ENCODE peak calls at places on chromosome 6, in nine cellular contexts. One of them, this sample, is unnamed.

GRCh38 chr6:24931752-24932691 is 3.7 kb downstream of the RIPOR2 start:
- DNase-seq in naive thymus-derived CD8-positive, alpha-beta T cell: no peak
- DNase-seq in naive thymus-derived CD4-positive, alpha-beta T cell: peak
- DNase-seq in spleen: peak
- DNase-seq in DMS79: no peak
- DNase-seq in A172: peak
- DNase-seq in GM23338: no peak
- DNase-seq in stimulated activated naive B cell treated with anti-CD40 and anti-IgM and Interleukin-4, amounts not matched to agents 10 μg/mL and 1 μg/mL and 100 μg/mL, for 72 hours: no peak
- DNase-seq in HTR-8/SVneo: no peak
- DNase-seq in this sample: peak

GRCh38 chr6:160391419-160392116 is 43.4 kb downstream of the SLC22A3 start:
- DNase-seq in naive thymus-derived CD8-positive, alpha-beta T cell: no peak
- DNase-seq in naive thymus-derived CD4-positive, alpha-beta T cell: no peak
- DNase-seq in spleen: no peak
- DNase-seq in DMS79: no peak
- DNase-seq in A172: peak
- DNase-seq in GM23338: no peak
- DNase-seq in stimulated activated naive B cell treated with anti-CD40 and anti-IgM and Interleukin-4, amounts not matched to agents 10 μg/mL and 1 μg/mL and 100 μg/mL, for 72 hours: no peak
- DNase-seq in HTR-8/SVneo: no peak
- DNase-seq in this sample: peak

GRCh38 chr6:20362623-20363022 is 39.1 kb upstream of the E2F3 start:
- DNase-seq in naive thymus-derived CD8-positive, alpha-beta T cell: no peak
- DNase-seq in naive thymus-derived CD4-positive, alpha-beta T cell: no peak
- DNase-seq in spleen: no peak
- DNase-seq in DMS79: no peak
- DNase-seq in A172: no peak
- DNase-seq in GM23338: no peak
- DNase-seq in stimulated activated naive B cell treated with anti-CD40 and anti-IgM and Interleukin-4, amounts not matched to agents 10 μg/mL and 1 μg/mL and 100 μg/mL, for 72 hours: no peak
- DNase-seq in HTR-8/SVneo: no peak
- DNase-seq in this sample: no peak

GRCh38 chr6:168118935-168119334 is 39.9 kb upstream of the FRMD1 start:
- DNase-seq in naive thymus-derived CD8-positive, alpha-beta T cell: no peak
- DNase-seq in naive thymus-derived CD4-positive, alpha-beta T cell: no peak
- DNase-seq in spleen: peak
- DNase-seq in DMS79: no peak
- DNase-seq in A172: no peak
- DNase-seq in GM23338: no peak
- DNase-seq in stimulated activated naive B cell treated with anti-CD40 and anti-IgM and Interleukin-4, amounts not matched to agents 10 μg/mL and 1 μg/mL and 100 μg/mL, for 72 hours: no peak
- DNase-seq in HTR-8/SVneo: no peak
- DNase-seq in this sample: no peak

GRCh38 chr6:52325695-52326471 is 36.1 kb upstream of the PAQR8 start:
- DNase-seq in naive thymus-derived CD8-positive, alpha-beta T cell: no peak
- DNase-seq in naive thymus-derived CD4-positive, alpha-beta T cell: no peak
- DNase-seq in spleen: no peak
- DNase-seq in DMS79: no peak
- DNase-seq in A172: no peak
- DNase-seq in GM23338: peak
- DNase-seq in stimulated activated naive B cell treated with anti-CD40 and anti-IgM and Interleukin-4, amounts not matched to agents 10 μg/mL and 1 μg/mL and 100 μg/mL, for 72 hours: no peak
- DNase-seq in HTR-8/SVneo: no peak
- DNase-seq in this sample: no peak

GRCh38 chr6:126804255-126805064 is 314.0 kb upstream of the RSPO3 start:
- DNase-seq in naive thymus-derived CD8-positive, alpha-beta T cell: no peak
- DNase-seq in naive thymus-derived CD4-positive, alpha-beta T cell: no peak
- DNase-seq in spleen: no peak
- DNase-seq in DMS79: no peak
- DNase-seq in A172: peak
- DNase-seq in GM23338: peak
- DNase-seq in stimulated activated naive B cell treated with anti-CD40 and anti-IgM and Interleukin-4, amounts not matched to agents 10 μg/mL and 1 μg/mL and 100 μg/mL, for 72 hours: no peak
- DNase-seq in HTR-8/SVneo: peak
- DNase-seq in this sample: peak

GRCh38 chr6:84645000-84645399 is 119.4 kb downstream of the TBX18 start:
- DNase-seq in naive thymus-derived CD8-positive, alpha-beta T cell: no peak
- DNase-seq in naive thymus-derived CD4-positive, alpha-beta T cell: no peak
- DNase-seq in spleen: no peak
- DNase-seq in DMS79: no peak
- DNase-seq in A172: peak
- DNase-seq in GM23338: no peak
- DNase-seq in stimulated activated naive B cell treated with anti-CD40 and anti-IgM and Interleukin-4, amounts not matched to agents 10 μg/mL and 1 μg/mL and 100 μg/mL, for 72 hours: no peak
- DNase-seq in HTR-8/SVneo: no peak
- DNase-seq in this sample: peak

GRCh38 chr6:121482004-121482693 is 46.7 kb downstream of the GJA1 start:
- DNase-seq in naive thymus-derived CD8-positive, alpha-beta T cell: no peak
- DNase-seq in naive thymus-derived CD4-positive, alpha-beta T cell: no peak
- DNase-seq in spleen: no peak
- DNase-seq in DMS79: no peak
- DNase-seq in A172: peak
- DNase-seq in GM23338: no peak
- DNase-seq in stimulated activated naive B cell treated with anti-CD40 and anti-IgM and Interleukin-4, amounts not matched to agents 10 μg/mL and 1 μg/mL and 100 μg/mL, for 72 hours: no peak
- DNase-seq in HTR-8/SVneo: peak
- DNase-seq in this sample: peak

GRCh38 chr6:97023982-97024381 is 99.5 kb downstream of the KLHL32 start:
- DNase-seq in naive thymus-derived CD8-positive, alpha-beta T cell: no peak
- DNase-seq in naive thymus-derived CD4-positive, alpha-beta T cell: no peak
- DNase-seq in spleen: no peak
- DNase-seq in DMS79: no peak
- DNase-seq in A172: no peak
- DNase-seq in GM23338: no peak
- DNase-seq in stimulated activated naive B cell treated with anti-CD40 and anti-IgM and Interleukin-4, amounts not matched to agents 10 μg/mL and 1 μg/mL and 100 μg/mL, for 72 hours: no peak
- DNase-seq in HTR-8/SVneo: no peak
- DNase-seq in this sample: no peak

GRCh38 chr6:114707081-114707480 is 364.3 kb upstream of the HS3ST5 start:
- DNase-seq in naive thymus-derived CD8-positive, alpha-beta T cell: no peak
- DNase-seq in naive thymus-derived CD4-positive, alpha-beta T cell: no peak
- DNase-seq in spleen: no peak
- DNase-seq in DMS79: no peak
- DNase-seq in A172: no peak
- DNase-seq in GM23338: no peak
- DNase-seq in stimulated activated naive B cell treated with anti-CD40 and anti-IgM and Interleukin-4, amounts not matched to agents 10 μg/mL and 1 μg/mL and 100 μg/mL, for 72 hours: no peak
- DNase-seq in HTR-8/SVneo: no peak
- DNase-seq in this sample: no peak

GRCh38 chr6:169087436-169088046 is 166.1 kb downstream of the THBS2 start:
- DNase-seq in naive thymus-derived CD8-positive, alpha-beta T cell: no peak
- DNase-seq in naive thymus-derived CD4-positive, alpha-beta T cell: no peak
- DNase-seq in spleen: no peak
- DNase-seq in DMS79: no peak
- DNase-seq in A172: no peak
- DNase-seq in GM23338: peak
- DNase-seq in stimulated activated naive B cell treated with anti-CD40 and anti-IgM and Interleukin-4, amounts not matched to agents 10 μg/mL and 1 μg/mL and 100 μg/mL, for 72 hours: no peak
- DNase-seq in HTR-8/SVneo: no peak
- DNase-seq in this sample: no peak

GRCh38 chr6:20652691-20653479 is 118.6 kb downstream of the CDKAL1 start:
- DNase-seq in naive thymus-derived CD8-positive, alpha-beta T cell: no peak
- DNase-seq in naive thymus-derived CD4-positive, alpha-beta T cell: no peak
- DNase-seq in spleen: no peak
- DNase-seq in DMS79: no peak
- DNase-seq in A172: no peak
- DNase-seq in GM23338: no peak
- DNase-seq in stimulated activated naive B cell treated with anti-CD40 and anti-IgM and Interleukin-4, amounts not matched to agents 10 μg/mL and 1 μg/mL and 100 μg/mL, for 72 hours: no peak
- DNase-seq in HTR-8/SVneo: peak
- DNase-seq in this sample: peak

GRCh38 chr6:17754254-17754653 is 47.5 kb upstream of the NUP153 start:
- DNase-seq in naive thymus-derived CD8-positive, alpha-beta T cell: no peak
- DNase-seq in naive thymus-derived CD4-positive, alpha-beta T cell: no peak
- DNase-seq in spleen: no peak
- DNase-seq in DMS79: no peak
- DNase-seq in A172: no peak
- DNase-seq in GM23338: no peak
- DNase-seq in stimulated activated naive B cell treated with anti-CD40 and anti-IgM and Interleukin-4, amounts not matched to agents 10 μg/mL and 1 μg/mL and 100 μg/mL, for 72 hours: no peak
- DNase-seq in HTR-8/SVneo: no peak
- DNase-seq in this sample: no peak

GRCh38 chr6:33854572-33855030 is 50.8 kb upstream of the MLN start:
- DNase-seq in naive thymus-derived CD8-positive, alpha-beta T cell: no peak
- DNase-seq in naive thymus-derived CD4-positive, alpha-beta T cell: no peak
- DNase-seq in spleen: no peak
- DNase-seq in DMS79: peak
- DNase-seq in A172: peak
- DNase-seq in GM23338: no peak
- DNase-seq in stimulated activated naive B cell treated with anti-CD40 and anti-IgM and Interleukin-4, amounts not matched to agents 10 μg/mL and 1 μg/mL and 100 μg/mL, for 72 hours: no peak
- DNase-seq in HTR-8/SVneo: no peak
- DNase-seq in this sample: no peak

GRCh38 chr6:53033764-53034163 is 31.4 kb upstream of the FBXO9 start:
- DNase-seq in naive thymus-derived CD8-positive, alpha-beta T cell: no peak
- DNase-seq in naive thymus-derived CD4-positive, alpha-beta T cell: no peak
- DNase-seq in spleen: no peak
- DNase-seq in DMS79: no peak
- DNase-seq in A172: no peak
- DNase-seq in GM23338: no peak
- DNase-seq in stimulated activated naive B cell treated with anti-CD40 and anti-IgM and Interleukin-4, amounts not matched to agents 10 μg/mL and 1 μg/mL and 100 μg/mL, for 72 hours: no peak
- DNase-seq in HTR-8/SVneo: no peak
- DNase-seq in this sample: no peak

GRCh38 chr6:47057830-47058540 is 15.9 kb upstream of the ADGRF1 start:
- DNase-seq in naive thymus-derived CD8-positive, alpha-beta T cell: no peak
- DNase-seq in naive thymus-derived CD4-positive, alpha-beta T cell: no peak
- DNase-seq in spleen: no peak
- DNase-seq in DMS79: no peak
- DNase-seq in A172: no peak
- DNase-seq in GM23338: no peak
- DNase-seq in stimulated activated naive B cell treated with anti-CD40 and anti-IgM and Interleukin-4, amounts not matched to agents 10 μg/mL and 1 μg/mL and 100 μg/mL, for 72 hours: no peak
- DNase-seq in HTR-8/SVneo: no peak
- DNase-seq in this sample: peak

GRCh38 chr6:44696099-44696498 is 308.6 kb downstream of the CDC5L start:
- DNase-seq in naive thymus-derived CD8-positive, alpha-beta T cell: no peak
- DNase-seq in naive thymus-derived CD4-positive, alpha-beta T cell: no peak
- DNase-seq in spleen: no peak
- DNase-seq in DMS79: no peak
- DNase-seq in A172: peak
- DNase-seq in GM23338: no peak
- DNase-seq in stimulated activated naive B cell treated with anti-CD40 and anti-IgM and Interleukin-4, amounts not matched to agents 10 μg/mL and 1 μg/mL and 100 μg/mL, for 72 hours: no peak
- DNase-seq in HTR-8/SVneo: no peak
- DNase-seq in this sample: no peak

GRCh38 chr6:75735491-75736186 is 13.4 kb upstream of the MYO6 start:
- DNase-seq in naive thymus-derived CD8-positive, alpha-beta T cell: no peak
- DNase-seq in naive thymus-derived CD4-positive, alpha-beta T cell: no peak
- DNase-seq in spleen: no peak
- DNase-seq in DMS79: no peak
- DNase-seq in A172: peak
- DNase-seq in GM23338: no peak
- DNase-seq in stimulated activated naive B cell treated with anti-CD40 and anti-IgM and Interleukin-4, amounts not matched to agents 10 μg/mL and 1 μg/mL and 100 μg/mL, for 72 hours: no peak
- DNase-seq in HTR-8/SVneo: no peak
- DNase-seq in this sample: peak